ENCODE peak calls at places on chromosome 19, in four cellular contexts. One of them, this sample, is unnamed.

GRCh38 chr19:31419871-31420430 is 70.7 kb upstream of the TSHZ3 start:
- DNase-seq in GM23338: peak; percentile 58
- DNase-seq in heart left ventricle: no peak
- DNase-seq in uterus: no peak
- DNase-seq in this sample: no peak

GRCh38 chr19:47389150-47389556 is 30.2 kb downstream of the MEIS3 start:
- DNase-seq in heart left ventricle: no peak
- DNase-seq in uterus: no peak
- DNase-seq in GM23338: no peak
- DNase-seq in this sample: no peak

GRCh38 chr19:519449-519865 is 12.1 kb upstream of the CDC34 start:
- DNase-seq in uterus: no peak
- DNase-seq in heart left ventricle: no peak
- DNase-seq in GM23338: no peak
- DNase-seq in this sample: no peak

GRCh38 chr19:51163257-51163656 is 21.2 kb downstream of the SIGLEC7 start:
- DNase-seq in uterus: no peak
- DNase-seq in GM23338: peak; percentile 13
- DNase-seq in heart left ventricle: no peak
- DNase-seq in this sample: no peak

GRCh38 chr19:50224986-50225747 is 21.7 kb downstream of the MYH14 start:
- DNase-seq in GM23338: no peak
- DNase-seq in uterus: no peak
- DNase-seq in heart left ventricle: peak; percentile 28
- DNase-seq in this sample: no peak

GRCh38 chr19:1223018-1223855 is 14.6 kb downstream of the CBARP start:
- DNase-seq in heart left ventricle: no peak
- DNase-seq in uterus: no peak
- DNase-seq in GM23338: peak; percentile 81
- DNase-seq in this sample: no peak

GRCh38 chr19:45767410-45767880 is 1.6 kb downstream of the SIX5 start:
- DNase-seq in uterus: peak; percentile 83
- DNase-seq in GM23338: peak; percentile 79
- DNase-seq in heart left ventricle: peak; percentile 85
- DNase-seq in this sample: peak; percentile 84

GRCh38 chr19:49347835-49348234 is 12.6 kb downstream of the CD37 start:
- DNase-seq in heart left ventricle: no peak
- DNase-seq in GM23338: peak; percentile 85
- DNase-seq in uterus: no peak
- DNase-seq in this sample: no peak

GRCh38 chr19:15316498-15316897 is 15.8 kb downstream of the BRD4 start:
- DNase-seq in heart left ventricle: no peak
- DNase-seq in uterus: no peak
- DNase-seq in GM23338: no peak
- DNase-seq in this sample: no peak

GRCh38 chr19:46448601-46449000 is 19.9 kb upstream of the PNMA8C start:
- DNase-seq in heart left ventricle: no peak
- DNase-seq in uterus: no peak
- DNase-seq in GM23338: no peak
- DNase-seq in this sample: no peak

GRCh38 chr19:6273701-6274601 is 5.8 kb downstream of the MLLT1 start:
- DNase-seq in GM23338: no peak
- DNase-seq in heart left ventricle: peak; percentile 70
- DNase-seq in uterus: peak; percentile 77
- DNase-seq in this sample: peak; percentile 86

GRCh38 chr19:40217921-40218890 is at the start of gene TTC9B:
- DNase-seq in heart left ventricle: no peak
- DNase-seq in uterus: no peak
- DNase-seq in GM23338: peak; percentile 90
- DNase-seq in this sample: no peak

GRCh38 chr19:7477758-7478157 is 11.1 kb downstream of the PEX11G start:
- DNase-seq in GM23338: no peak
- DNase-seq in uterus: no peak
- DNase-seq in heart left ventricle: no peak
- DNase-seq in this sample: no peak

GRCh38 chr19:6249296-6249695 is 30.5 kb downstream of the MLLT1 start:
- DNase-seq in uterus: no peak
- DNase-seq in heart left ventricle: no peak
- DNase-seq in GM23338: no peak
- DNase-seq in this sample: no peak

GRCh38 chr19:42295831-42296525 is 6.0 kb upstream of the PRR19 start:
- DNase-seq in heart left ventricle: peak; percentile 82
- DNase-seq in GM23338: peak; percentile 91
- DNase-seq in uterus: peak; percentile 85
- DNase-seq in this sample: peak; percentile 74

GRCh38 chr19:40778865-40779284 is 828 bp downstream of the RAB4B start:
- DNase-seq in GM23338: no peak
- DNase-seq in uterus: no peak
- DNase-seq in heart left ventricle: no peak
- DNase-seq in this sample: no peak

GRCh38 chr19:9565900-9566705 is 18.2 kb downstream of the ZNF121 start:
- DNase-seq in heart left ventricle: no peak
- DNase-seq in uterus: no peak
- DNase-seq in GM23338: peak; percentile 56
- DNase-seq in this sample: no peak

GRCh38 chr19:7395360-7395781 is 46.6 kb downstream of the ARHGEF18 start:
- DNase-seq in uterus: no peak
- DNase-seq in heart left ventricle: no peak
- DNase-seq in GM23338: no peak
- DNase-seq in this sample: no peak

GRCh38 chr19:18985257-18985656 is 44.2 kb upstream of the HOMER3 start:
- DNase-seq in uterus: no peak
- DNase-seq in GM23338: no peak
- DNase-seq in heart left ventricle: peak; percentile 33
- DNase-seq in this sample: no peak

GRCh38 chr19:39126312-39126561 is 651 bp downstream of the PAK4 start:
- DNase-seq in uterus: no peak
- DNase-seq in GM23338: no peak
- DNase-seq in heart left ventricle: no peak
- DNase-seq in this sample: no peak

GRCh38 chr19:47411101-47411500 is 8.2 kb downstream of the MEIS3 start:
- DNase-seq in GM23338: no peak
- DNase-seq in heart left ventricle: no peak
- DNase-seq in uterus: no peak
- DNase-seq in this sample: no peak

GRCh38 chr19:35458821-35459391 is 10.8 kb downstream of the FFAR2 start:
- DNase-seq in heart left ventricle: no peak
- DNase-seq in GM23338: no peak
- DNase-seq in uterus: no peak
- DNase-seq in this sample: no peak

DNA sequence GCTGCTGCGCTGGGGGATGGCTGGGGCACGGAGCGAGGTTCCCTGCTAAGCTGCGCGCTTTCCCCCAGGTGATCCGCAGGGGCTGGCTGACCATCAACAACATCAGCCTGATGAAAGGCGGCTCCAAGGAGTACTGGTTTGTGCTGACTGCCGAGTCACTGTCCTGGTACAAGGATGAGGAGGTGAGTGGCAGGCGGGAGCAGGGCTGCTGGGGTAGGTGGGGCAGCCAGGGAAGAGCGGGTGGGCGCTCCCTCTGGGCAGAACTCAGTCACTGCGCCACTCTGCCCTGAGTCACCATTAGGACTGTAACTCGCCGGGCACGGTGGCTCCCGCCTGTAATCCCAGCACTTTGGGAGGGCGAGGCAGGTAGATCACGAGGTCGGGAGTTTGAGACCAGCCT is 23.8 kb downstream of the TMED1 start:
- DNase-seq in uterus: no peak
- DNase-seq in GM23338: peak; percentile 40
- DNase-seq in heart left ventricle: no peak
- DNase-seq in this sample: no peak
- H3K4me1 ChIP-seq in uterus: peaks cover 8% of the 10 kb centered on the region
- H3K4me1 ChIP-seq in GM23338: no peaks in the 10 kb centered on the region
- H3K4me1 ChIP-seq in heart left ventricle: peaks cover 73% of the 10 kb centered on the region
- H3K4me1 ChIP-seq in this sample: no peaks in the 10 kb centered on the region

GRCh38 chr19:29967623-29968022 is 25.6 kb downstream of the URI1 start:
- DNase-seq in uterus: no peak
- DNase-seq in GM23338: no peak
- DNase-seq in heart left ventricle: no peak
- DNase-seq in this sample: no peak
- H3K4me1 ChIP-seq in uterus: peaks cover 17% of the 10 kb centered on the region
- H3K4me1 ChIP-seq in GM23338: peaks cover 27% of the 10 kb centered on the region
- H3K4me1 ChIP-seq in heart left ventricle: peaks cover 46% of the 10 kb centered on the region
- H3K4me1 ChIP-seq in this sample: peaks cover 54% of the 10 kb centered on the region

DNA sequence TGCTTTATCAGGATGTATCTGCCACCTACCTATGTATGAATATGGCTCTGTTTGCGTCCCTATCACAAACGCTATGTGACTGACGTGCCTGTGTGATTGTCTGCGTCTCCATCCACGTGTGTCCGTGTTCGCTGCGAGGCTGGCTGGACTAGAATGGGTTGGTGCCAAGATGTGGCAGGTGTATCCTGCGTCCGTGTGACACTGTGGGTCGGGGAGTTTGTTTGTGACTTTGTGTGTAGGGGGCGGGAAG is 6.7 kb upstream of the HOOK2 start:
- DNase-seq in uterus: no peak
- DNase-seq in GM23338: no peak
- DNase-seq in heart left ventricle: no peak
- DNase-seq in this sample: no peak
- H3K4me1 ChIP-seq in uterus: peaks cover 19% of the 10 kb centered on the region
- H3K4me1 ChIP-seq in GM23338: peaks cover 22% of the 10 kb centered on the region
- H3K4me1 ChIP-seq in heart left ventricle: peaks cover 84% of the 10 kb centered on the region
- H3K4me1 ChIP-seq in this sample: peaks cover 41% of the 10 kb centered on the region

GRCh38 chr19:54389556-54389955 is 24.8 kb upstream of the LAIR1 start:
- DNase-seq in uterus: no peak
- DNase-seq in GM23338: no peak
- DNase-seq in heart left ventricle: no peak
- DNase-seq in this sample: no peak
- H3K4me1 ChIP-seq in uterus: no peaks in the 10 kb centered on the region
- H3K4me1 ChIP-seq in GM23338: peaks cover 13% of the 10 kb centered on the region
- H3K4me1 ChIP-seq in heart left ventricle: peaks cover 42% of the 10 kb centered on the region
- H3K4me1 ChIP-seq in this sample: no peaks in the 10 kb centered on the region

DNA sequence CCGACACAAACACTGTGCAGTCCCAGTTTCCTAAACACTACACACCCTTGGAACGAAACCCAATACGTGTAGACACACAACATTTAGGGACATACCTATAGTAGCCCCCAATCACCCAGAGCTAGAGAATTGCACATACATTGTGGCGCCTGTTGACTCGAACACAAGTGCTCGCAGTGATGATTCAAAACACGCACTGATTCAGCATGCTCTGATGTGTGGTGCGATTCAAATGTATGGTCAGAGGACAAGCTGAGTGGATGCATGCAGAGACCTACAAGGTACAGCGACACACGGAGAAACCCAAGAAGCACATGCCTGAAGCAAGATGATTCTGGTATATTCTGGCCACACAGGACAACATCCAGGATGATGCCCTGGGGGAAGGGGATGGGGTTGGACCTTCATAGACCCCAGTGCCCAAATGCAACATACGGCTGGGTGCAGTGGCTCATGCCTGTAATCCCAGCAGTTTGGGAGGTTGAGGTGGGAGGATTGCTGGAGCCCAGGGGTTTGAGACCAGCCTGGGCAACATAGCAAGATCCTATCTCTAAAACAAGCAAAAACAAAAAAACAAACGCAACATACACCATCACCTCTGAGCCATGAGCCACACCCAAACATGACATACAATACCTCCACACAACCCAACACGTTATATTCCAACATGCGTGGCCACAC is 997 bp upstream of the KCNN4 start:
- DNase-seq in uterus: no peak
- DNase-seq in heart left ventricle: no peak
- DNase-seq in GM23338: no peak
- DNase-seq in this sample: no peak
- H3K4me1 ChIP-seq in uterus: no peaks in the 10 kb centered on the region
- H3K4me1 ChIP-seq in heart left ventricle: peaks cover 53% of the 10 kb centered on the region
- H3K4me1 ChIP-seq in GM23338: peaks cover 20% of the 10 kb centered on the region
- H3K4me1 ChIP-seq in this sample: no peaks in the 10 kb centered on the region

This sample was measured in gastrocnemius medialis.